ENCODE peak calls at places on chromosome 15, in four cellular contexts. A is CD8-positive, alpha-beta T cell; M is upper lobe of right lung; K is A549. S is an unnamed sample.

GRCh38 chr15:83424101-83424500 is 23.0 kb upstream of the SH3GL3 start:
- DNase-seq in A (no peak), M (no peak), K (no peak), S (no peak)

GRCh38 chr15:62742409-62743171 is 300.0 kb upstream of the TPM1 start:
- DNase-seq in A (peak), M (no peak), K (peak), S (peak)

GRCh38 chr15:57031605-57032004 is 113.2 kb downstream of the TCF12 start:
- DNase-seq in A (no peak), M (no peak), K (no peak), S (no peak)

GRCh38 chr15:90690585-90690984 is 26.6 kb upstream of the BLM start:
- DNase-seq in A (no peak), M (no peak), K (no peak), S (no peak)

GRCh38 chr15:80489030-80489594 is 84.9 kb downstream of the ARNT2 start:
- DNase-seq in A (no peak), M (no peak), K (no peak), S (no peak)

GRCh38 chr15:90203922-90204321 is 2.8 kb downstream of the SEMA4B start:
- DNase-seq in A (no peak), M (no peak), K (no peak), S (peak)

GRCh38 chr15:90286678-90287077 is 21.2 kb downstream of the NGRN start:
- DNase-seq in A (peak), M (no peak), K (peak), S (no peak)

GRCh38 chr15:91589360-91589759 is 264.1 kb upstream of the SLCO3A1 start:
- DNase-seq in A (no peak), M (no peak), K (no peak), S (no peak)

GRCh38 chr15:62125763-62126162 is 39.3 kb downstream of the C2CD4B start:
- DNase-seq in A (no peak), M (no peak), K (no peak), S (no peak)

GRCh38 chr15:72237286-72238224 is 6.6 kb upstream of the PKM start:
- DNase-seq in A (peak), M (no peak), K (peak), S (no peak)

GRCh38 chr15:95864467-95864886 is 466.0 kb upstream of the NR2F2 start:
- DNase-seq in A (no peak), M (no peak), K (no peak), S (no peak)

GRCh38 chr15:86691091-86691490 is 611.4 kb downstream of the AGBL1 start:
- DNase-seq in A (no peak), M (no peak), K (no peak), S (no peak)

GRCh38 chr15:65612616-65612946 is 1.6 kb upstream of the INTS14 start:
- DNase-seq in A (no peak), M (no peak), K (no peak), S (no peak)

GRCh38 chr15:59531066-59531465 is 80.5 kb upstream of the GCNT3 start:
- DNase-seq in A (no peak), M (no peak), K (no peak), S (no peak)

GRCh38 chr15:61050844-61051569 is 178.1 kb downstream of the RORA start:
- DNase-seq in A (no peak), M (no peak), K (no peak), S (no peak)

DNA sequence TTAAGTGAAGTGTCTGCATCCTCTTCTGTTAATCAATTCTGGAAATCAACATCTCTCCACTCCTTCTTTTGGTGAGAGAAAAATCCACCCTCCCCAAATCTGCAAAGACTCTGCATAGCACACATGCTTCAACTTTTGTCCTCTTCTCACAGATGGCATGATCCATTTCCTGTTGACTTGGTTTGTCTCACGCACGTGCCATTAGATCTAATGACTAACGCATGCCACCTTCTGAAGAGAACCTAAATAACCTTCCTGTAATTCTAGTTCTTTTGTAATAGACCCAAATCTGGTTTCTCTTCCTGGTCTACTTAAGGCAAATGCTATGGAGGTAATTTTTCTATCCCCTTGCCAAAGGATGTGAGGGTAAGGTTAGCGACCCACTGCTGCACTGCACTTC is 51.0 kb upstream of the ATOSA start:
- DNase-seq in A (peak), M (no peak), K (no peak), S (no peak)
- H3K27ac ChIP-seq in A (no peak), M (no peak), K (no peak), S (no peak)

DNA sequence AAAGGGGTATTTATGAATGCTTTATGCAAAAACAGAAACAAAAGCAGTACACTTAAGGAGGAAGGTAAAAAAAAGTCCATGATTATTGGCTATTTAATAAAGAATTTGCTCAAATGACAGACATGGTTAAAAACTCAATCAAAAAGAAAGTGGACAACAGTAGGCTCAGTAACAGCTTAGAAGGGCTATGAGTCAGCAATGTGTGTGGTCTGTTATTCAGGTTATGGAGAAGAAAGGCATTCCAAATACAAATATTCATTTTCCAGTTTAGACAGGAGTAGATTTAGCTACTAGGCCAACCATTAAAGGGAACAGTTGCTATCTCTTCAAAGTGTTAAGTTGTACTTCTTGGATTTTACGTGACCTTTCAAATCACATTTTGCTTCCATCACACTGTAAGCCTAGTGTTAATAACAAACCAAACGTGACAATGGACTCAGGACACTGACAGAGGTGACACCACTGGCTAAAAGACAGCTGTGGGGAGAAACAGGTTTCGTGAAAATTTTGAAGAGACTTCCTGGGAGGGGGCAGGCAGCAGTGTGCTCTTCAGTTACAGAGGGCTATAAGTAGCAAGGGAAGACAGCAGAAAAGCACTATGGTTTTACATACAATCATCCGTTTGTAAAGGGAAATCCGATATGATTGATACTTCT is 41.7 kb upstream of the MYO5C start:
- DNase-seq in A (no peak), M (no peak), K (peak), S (no peak)
- H3K27ac ChIP-seq in A (no peak), M (no peak), K (peak), S (peak)

GRCh38 chr15:33096134-33096533 is 98.4 kb downstream of the FMN1 start:
- DNase-seq in A (no peak), M (no peak), K (no peak), S (no peak)
- H3K27ac ChIP-seq in A (no peak), M (no peak), K (no peak), S (no peak)

GRCh38 chr15:69524850-69525249 is 72.2 kb downstream of the RPLP1 start:
- DNase-seq in A (no peak), M (no peak), K (no peak), S (no peak)

GRCh38 chr15:69524296-69524695 is 71.7 kb downstream of the RPLP1 start:
- DNase-seq in A (no peak), M (no peak), K (no peak), S (no peak)

GRCh38 chr15:69525543-69525942 is 72.9 kb downstream of the RPLP1 start:
- DNase-seq in A (no peak), M (no peak), K (no peak), S (no peak)

GRCh38 chr15:69522361-69522760 is 69.7 kb downstream of the RPLP1 start:
- DNase-seq in A (no peak), M (no peak), K (no peak), S (no peak)

DNA sequence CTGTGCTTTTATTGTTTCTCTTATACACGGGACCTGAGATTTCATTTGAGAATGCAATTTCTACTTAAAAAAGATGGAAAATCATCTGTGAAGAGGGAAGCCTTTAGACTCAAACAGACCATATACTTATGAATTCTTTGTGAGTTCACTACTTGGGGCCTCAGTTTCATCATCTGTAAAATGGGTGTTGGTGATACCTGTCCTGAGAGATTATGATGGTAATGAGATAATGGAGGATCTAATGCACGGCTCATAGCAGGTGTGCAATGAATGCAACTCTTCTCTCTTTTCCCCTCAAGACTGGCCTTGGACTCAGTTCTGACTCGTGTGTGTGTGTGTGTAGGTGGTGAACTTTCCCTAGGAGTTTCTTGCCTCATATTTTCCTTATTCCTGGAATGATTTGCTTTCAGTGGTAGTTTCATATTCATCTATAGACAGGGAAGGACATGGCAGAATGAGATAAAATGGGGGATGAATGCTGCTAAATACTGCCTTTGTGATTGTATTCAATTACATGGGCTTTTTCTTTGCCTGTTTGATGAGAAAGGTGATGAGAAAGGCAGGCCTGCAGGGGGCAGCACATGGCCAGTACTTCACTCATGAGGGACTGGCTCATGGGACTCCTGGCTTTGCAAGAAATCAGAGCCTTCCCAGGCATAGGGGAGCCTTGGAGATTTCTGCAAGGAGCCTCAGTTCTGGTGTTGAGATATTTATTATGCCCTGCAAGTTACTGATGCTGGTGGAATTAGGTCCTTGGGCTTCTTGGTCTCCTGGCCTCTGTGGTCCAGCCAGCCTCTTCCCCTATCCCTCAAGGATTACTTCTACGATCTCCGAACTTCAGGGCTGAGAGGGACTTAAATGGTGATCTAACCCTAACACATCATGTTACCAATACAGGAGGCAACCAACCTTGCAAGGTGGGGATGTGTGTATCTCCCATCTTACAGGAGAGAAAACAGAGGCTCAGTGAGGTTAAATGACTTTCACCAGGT is 70.7 kb downstream of the RPLP1 start:
- DNase-seq in A (peak), M (peak), K (peak), S (peak)
- H3K27ac ChIP-seq in A (no peak), M (no peak), K (no peak), S (no peak)

DNA sequence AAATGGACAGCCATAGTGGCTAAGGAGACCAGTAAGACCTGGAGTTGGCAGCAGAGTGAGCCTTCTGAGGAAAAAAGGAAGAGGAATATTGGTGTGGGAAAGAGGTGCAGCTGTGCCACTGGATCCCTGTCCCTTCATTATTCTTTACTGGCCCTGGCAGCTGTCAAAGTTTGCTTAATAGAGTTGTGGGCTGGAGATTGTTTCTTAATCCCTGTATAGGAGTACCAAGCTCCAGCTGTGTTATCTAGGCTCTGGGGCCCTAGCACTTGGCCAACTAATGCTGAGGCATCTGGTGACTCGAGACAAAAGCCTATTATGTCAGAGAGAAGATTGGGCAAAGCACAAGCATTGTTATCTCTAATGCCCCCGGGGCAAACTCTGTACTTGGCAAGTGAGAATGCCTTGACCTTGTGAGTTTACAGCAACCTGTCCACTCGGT is 61.4 kb downstream of the ZNF609 start:
- DNase-seq in A (no peak), M (no peak), K (peak), S (peak)
- H3K27ac ChIP-seq in A (no peak), M (peak), K (no peak), S (peak)

GRCh38 chr15:78985859-78986470 is 41.1 kb upstream of the CTSH start:
- DNase-seq in A (no peak), M (no peak), K (no peak), S (no peak)

GRCh38 chr15:78989701-78990248 is 44.9 kb upstream of the CTSH start:
- DNase-seq in A (no peak), M (no peak), K (no peak), S (no peak)

GRCh38 chr15:78990278-78990677 is 45.4 kb upstream of the CTSH start:
- DNase-seq in A (no peak), M (no peak), K (no peak), S (no peak)

GRCh38 chr15:78987891-78988360 is 43.1 kb upstream of the CTSH start:
- DNase-seq in A (no peak), M (no peak), K (no peak), S (no peak)

GRCh38 chr15:78988361-78988911 is 43.6 kb upstream of the CTSH start:
- DNase-seq in A (no peak), M (peak), K (peak), S (no peak)
- H3K27ac ChIP-seq in A (no peak), M (peak), K (peak), S (no peak)

GRCh38 chr15:100668321-100668690 is 65.9 kb downstream of the ASB7 start:
- DNase-seq in A (no peak), M (no peak), K (no peak), S (no peak)

GRCh38 chr15:100669260-100669659 is 66.9 kb downstream of the ASB7 start:
- DNase-seq in A (no peak), M (no peak), K (no peak), S (no peak)

GRCh38 chr15:100670505-100671021 is 68.2 kb downstream of the ASB7 start:
- DNase-seq in A (no peak), M (no peak), K (no peak), S (no peak)

GRCh38 chr15:100665570-100665969 is 63.2 kb downstream of the ASB7 start:
- DNase-seq in A (no peak), M (no peak), K (no peak), S (no peak)

DNA sequence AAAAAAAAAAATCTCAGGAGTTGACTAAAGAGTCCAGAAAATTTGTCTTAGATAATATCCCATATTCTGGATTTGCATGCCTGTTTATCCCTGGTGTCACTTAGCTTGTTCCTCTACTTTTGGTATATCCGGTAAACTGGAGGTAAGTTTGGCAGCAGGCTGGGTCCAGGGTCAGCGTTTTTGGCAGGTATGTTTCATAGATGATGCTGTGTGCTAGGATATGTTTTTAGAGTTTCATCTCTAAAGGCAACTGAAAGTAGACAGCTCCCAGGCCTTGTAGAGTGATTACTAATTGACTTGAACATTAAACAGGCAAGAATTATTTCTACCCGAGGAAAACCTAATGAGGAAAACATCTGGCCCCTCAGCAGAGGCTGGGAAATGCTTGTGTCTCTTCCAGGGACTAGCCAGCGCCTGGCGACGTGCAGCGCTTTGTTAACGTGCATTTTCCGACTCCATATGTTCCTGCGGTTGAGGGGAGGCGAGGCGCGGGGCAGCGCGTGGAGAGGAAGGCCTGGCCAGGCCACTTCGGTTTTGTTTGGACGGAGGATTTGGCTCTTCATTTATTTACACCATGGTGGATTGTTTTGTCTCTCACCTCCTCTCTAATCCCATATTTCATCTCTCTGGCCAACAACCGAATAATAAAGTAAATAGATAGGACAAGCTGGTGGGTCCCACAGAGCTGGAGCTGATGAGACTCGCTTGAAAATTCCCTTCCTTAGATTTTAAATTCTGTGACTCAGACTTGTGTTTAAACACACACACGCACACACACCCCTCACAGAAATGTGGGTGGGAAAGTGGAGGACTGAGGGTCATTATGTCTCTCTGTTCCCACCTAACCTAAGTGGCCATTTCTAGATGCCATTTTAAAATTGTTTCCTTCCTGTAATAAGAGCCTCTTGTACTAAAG is 65.3 kb downstream of the ASB7 start:
- DNase-seq in A (no peak), M (no peak), K (no peak), S (no peak)
- H3K27ac ChIP-seq in A (no peak), M (no peak), K (no peak), S (no peak)

S was measured in substantia nigra.